ENCODE peak calls at places on chromosomes 13 and 19, in six cellular contexts. P is prostate gland, K is lower leg skin, I is right lobe of liver, J is IMR-90, L is esophagus squamous epithelium. U is an unnamed sample.

GRCh38 chr19:40449506-40449905 is 5.4 kb upstream of the SERTAD3 start:
- DNase-seq in P (no peak), K (no peak), I (no peak), J (no peak), L (no peak), U (no peak)

GRCh38 chr13:50156140-50156539 is 140.9 kb downstream of the KCNRG start:
- DNase-seq in P (no peak), K (no peak), I (no peak), J (peak; percentile 78), L (no peak), U (no peak)

GRCh38 chr19:482186-483041 is 13.9 kb upstream of the MADCAM1 start:
- DNase-seq in P (no peak), K (no peak), I (no peak), J (no peak), L (no peak), U (peak; percentile 55)

GRCh38 chr19:5035817-5036732 is 67.2 kb downstream of the KDM4B start:
- DNase-seq in P (no peak), K (no peak), I (peak; percentile 45), J (no peak), L (no peak), U (no peak)

GRCh38 chr13:33606692-33607091 is 211.3 kb upstream of the RFC3 start:
- DNase-seq in P (no peak), K (no peak), I (no peak), J (no peak), L (no peak), U (no peak)

GRCh38 chr19:8257052-8257443 is 47.9 kb downstream of the CERS4 start:
- DNase-seq in P (no peak), K (no peak), I (no peak), J (no peak), L (no peak), U (no peak)

GRCh38 chr19:45450042-45450380 is 17.8 kb upstream of the FOSB start:
- DNase-seq in P (no peak), K (no peak), I (no peak), J (no peak), L (no peak), U (no peak)

GRCh38 chr13:100904293-100904976 is 229.8 kb upstream of the TMTC4 start:
- DNase-seq in P (no peak), K (no peak), I (no peak), J (no peak), L (no peak), U (no peak)

GRCh38 chr13:50072676-50073075 is 57.4 kb downstream of the KCNRG start:
- DNase-seq in P (no peak), K (no peak), I (no peak), J (no peak), L (no peak), U (no peak)

GRCh38 chr13:110759710-110760109 is 46.2 kb downstream of the ING1 start:
- DNase-seq in P (no peak), K (no peak), I (no peak), J (peak; percentile 87), L (no peak), U (no peak)

GRCh38 chr19:37953576-37954303 is 46.7 kb downstream of the SIPA1L3 start:
- DNase-seq in P (no peak), K (peak; percentile 32), I (no peak), J (no peak), L (no peak), U (no peak)

GRCh38 chr19:57165846-57166245 is 1.4 kb downstream of the DUXA start:
- DNase-seq in P (no peak), K (no peak), I (no peak), J (no peak), L (no peak), U (no peak)

GRCh38 chr19:48617146-48617937 is 1.6 kb downstream of the RPL18 start:
- DNase-seq in P (peak; percentile 55), K (no peak), I (no peak), J (no peak), L (no peak), U (peak; percentile 76)

GRCh38 chr13:86729206-86729605 is 930.0 kb upstream of the SLITRK6 start:
- DNase-seq in P (no peak), K (no peak), I (no peak), J (no peak), L (no peak), U (no peak)

GRCh38 chr19:18160792-18161690 is 8.1 kb downstream of the PIK3R2 start:
- DNase-seq in P (peak; percentile 51), K (peak; percentile 94), I (peak; percentile 81), J (peak; percentile 28), L (no peak), U (peak; percentile 96)
- TF ChIP-seq POLR2A in P (no peak), K (no peak), I (no peak), J (no peak), L (no peak), U (no peak)

DNA sequence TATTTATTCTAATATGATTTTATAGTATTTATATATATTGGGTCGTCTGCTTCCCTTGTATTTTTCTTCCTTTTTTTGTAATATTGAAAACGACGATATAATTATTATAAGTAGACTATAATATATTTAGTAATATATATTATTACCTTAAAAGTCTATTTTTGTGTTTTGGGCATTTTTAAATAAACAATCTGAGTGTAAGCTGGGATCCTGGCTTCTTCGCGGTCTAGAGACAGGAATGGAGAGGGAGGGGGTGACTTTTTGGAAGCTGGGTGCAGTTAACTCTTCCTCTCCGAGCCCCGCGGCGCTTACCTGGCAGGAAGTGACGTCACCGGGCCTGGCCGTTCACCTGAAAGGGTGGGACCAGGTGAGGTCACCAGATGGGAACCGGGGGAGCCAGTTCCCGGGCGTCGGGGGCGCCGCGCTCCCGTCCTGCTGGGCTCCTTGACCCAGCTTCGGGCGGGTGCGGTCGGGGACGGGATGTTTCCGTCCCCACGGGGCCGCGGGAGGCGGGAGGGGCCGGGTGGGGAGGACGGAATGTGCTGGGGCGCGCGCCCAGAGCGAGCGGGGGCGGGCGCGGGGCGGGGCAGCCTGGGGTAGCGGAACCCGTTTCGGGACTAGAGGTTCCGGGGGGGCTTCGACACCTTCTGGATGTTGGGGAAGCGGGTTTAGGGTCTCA is 2.7 kb downstream of the ZFP36 start:
- DNase-seq in P (peak; percentile 98), K (peak; percentile 98), I (peak; percentile 98), J (peak; percentile 61), L (peak; percentile 79), U (peak; percentile 98)
- TF ChIP-seq POLR2A in P (peak; percentile 76), K (peak; percentile 36), I (peak; percentile 60), J (peak; percentile 90), L (peak; percentile 8), U (peak; percentile 77)

DNA sequence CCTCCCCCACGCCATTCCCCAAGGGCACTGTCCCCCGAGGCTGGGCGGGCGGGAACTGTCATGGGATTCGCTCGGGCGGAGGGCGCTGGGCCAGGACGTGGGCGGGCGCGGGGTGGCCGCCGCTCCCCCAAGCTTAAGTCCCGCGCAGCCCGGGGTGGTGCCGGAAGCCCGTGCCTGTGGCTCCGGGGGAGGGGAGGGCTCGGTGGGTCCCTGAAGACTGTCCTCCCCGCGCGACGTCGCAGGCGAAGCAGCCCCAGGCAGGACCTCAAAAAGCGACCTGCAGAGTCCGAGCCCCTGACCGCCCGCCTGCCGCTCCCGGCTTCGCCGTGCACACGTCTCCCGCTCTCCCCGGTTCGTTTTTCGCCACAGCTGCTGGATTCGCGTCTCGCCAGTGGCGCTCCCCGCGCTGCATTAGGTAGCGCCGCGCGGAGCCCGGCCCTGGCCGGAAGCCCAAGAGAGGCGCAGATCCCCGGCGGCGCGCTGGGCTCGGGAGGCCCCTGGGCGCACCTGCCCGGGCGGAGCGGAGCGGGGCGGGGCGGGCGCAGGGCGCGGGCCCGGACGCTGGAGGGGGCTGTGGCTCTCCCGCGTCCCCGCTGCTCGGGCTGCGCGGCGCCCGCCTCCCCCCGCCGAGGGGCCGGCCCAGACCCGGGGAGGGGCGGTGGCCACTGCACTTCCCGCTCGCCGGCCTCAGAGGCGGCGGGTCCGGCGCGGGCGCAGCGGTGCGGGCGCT is at the start of gene FARP1:
- DNase-seq in P (peak; percentile 81), K (peak; percentile 93), I (peak; percentile 91), J (peak; percentile 65), L (no peak), U (peak; percentile 86)
- TF ChIP-seq POLR2A in P (no peak), K (no peak), I (peak; percentile 70), J (peak; percentile 24), L (no peak), U (no peak)

GRCh38 chr19:3053218-3053621 is 9.1 kb downstream of the TLE5 start:
- DNase-seq in P (no peak), K (no peak), I (no peak), J (no peak), L (no peak), U (no peak)
- TF ChIP-seq POLR2A in P (no peak), K (no peak), I (no peak), J (no peak), L (no peak), U (no peak)

DNA sequence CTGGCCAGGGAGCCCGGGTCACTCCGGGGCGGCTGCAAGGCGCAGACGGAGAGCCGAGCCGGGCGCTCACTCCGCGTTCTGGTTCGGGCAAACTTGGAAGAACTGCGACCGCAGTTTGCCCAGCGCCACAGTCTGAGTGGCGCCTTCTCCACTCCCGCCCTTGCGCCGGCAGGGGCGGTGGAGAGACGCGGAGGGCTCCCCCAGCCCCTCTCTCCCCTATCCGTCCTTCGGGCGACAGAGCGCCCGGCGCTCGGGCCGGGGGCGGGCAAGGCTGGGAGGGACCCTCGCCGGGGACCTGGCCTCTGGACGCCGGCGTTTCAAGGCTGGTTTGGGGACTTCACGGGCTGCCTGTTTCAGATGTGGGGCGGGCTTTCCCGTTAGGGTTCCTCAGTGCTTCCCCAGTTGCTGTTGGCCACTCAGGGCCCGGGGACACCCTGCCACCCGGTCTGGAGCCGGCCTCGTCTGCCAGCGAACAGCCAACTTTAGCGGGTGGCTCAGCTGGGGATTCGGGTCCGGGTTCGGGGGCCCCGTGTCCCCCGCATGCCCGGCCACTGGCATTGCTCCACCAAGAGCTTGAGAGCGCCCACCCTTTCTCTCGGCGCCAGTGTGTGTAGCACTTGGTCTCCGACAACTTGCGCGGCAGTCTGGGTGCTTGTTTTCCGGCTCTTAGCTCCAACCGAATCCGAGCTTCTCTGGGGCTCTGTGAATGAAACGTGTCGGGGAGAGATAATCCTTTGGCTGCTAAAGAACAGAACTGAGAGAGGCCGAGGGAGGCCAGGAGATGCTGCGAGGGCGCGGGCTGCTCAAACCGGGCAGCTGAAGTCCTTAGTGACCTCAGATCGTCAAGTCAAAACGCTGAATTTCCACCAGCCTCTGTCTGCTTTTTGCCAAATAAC is 1.5 kb downstream of the GPC6 start:
- DNase-seq in P (peak; percentile 34), K (peak; percentile 89), I (peak; percentile 70), J (peak; percentile 87), L (no peak), U (no peak)
- TF ChIP-seq POLR2A in P (no peak), K (no peak), I (no peak), J (peak; percentile 46), L (no peak), U (no peak)

GRCh38 chr19:14073232-14073924 is 792 bp downstream of the MISP3 start:
- DNase-seq in P (peak; percentile 53), K (no peak), I (peak; percentile 80), J (peak; percentile 82), L (no peak), U (peak; percentile 95)
- TF ChIP-seq POLR2A in P (peak; percentile 57), K (no peak), I (no peak), J (no peak), L (no peak), U (no peak)